ENCODE peak calls at places on chromosome X, in nine cellular contexts. N is skeletal muscle cell, J is fibroblast of mammary gland, V is GM23248, E is BJ, R is H7, K is pancreas, X is esophagus muscularis mucosa, C is right lobe of liver. O is an unnamed sample.
A peak's percentile ranks its signal among the peaks of the same experiment; 100 is the strongest.

GRCh38 chrX:21985332-21985777 is 44.8 kb downstream of the SMS start:
- DNase-seq in J (peak; percentile 85), V (peak; percentile 76), N (no peak), E (no peak), C (peak; percentile 48), X (no peak), R (peak; percentile 86), K (peak; percentile 80), O (peak; percentile 51)

GRCh38 chrX:104659037-104659744 is 93.2 kb downstream of the IL1RAPL2 start:
- DNase-seq in X (no peak), K (peak; percentile 37), N (no peak), C (peak; percentile 50), J (peak; percentile 10), E (no peak), R (no peak), V (no peak), O (no peak)

GRCh38 chrX:69093960-69094935 is 71.0 kb downstream of the PJA1 start:
- DNase-seq in E (no peak), V (peak; percentile 67), X (no peak), N (peak; percentile 43), C (peak; percentile 44), R (peak; percentile 81), J (peak; percentile 63), K (peak; percentile 45), O (no peak)

GRCh38 chrX:1466971-1467561 is 14.4 kb upstream of the ASMTL start:
- DNase-seq in K (no peak), J (no peak), E (no peak), N (no peak), C (peak; percentile 41), V (no peak), R (no peak), X (peak; percentile 86), O (no peak)

GRCh38 chrX:44451056-44451455 is 91.6 kb downstream of the FUNDC1 start:
- DNase-seq in X (no peak), V (no peak), R (no peak), E (no peak), J (no peak), C (no peak), N (no peak), K (no peak), O (no peak)

GRCh38 chrX:43882294-43882681 is at the start of gene MAOB:
- DNase-seq in K (peak; percentile 22), N (no peak), J (peak; percentile 2), X (no peak), R (peak; percentile 82), C (peak; percentile 80), E (no peak), V (peak; percentile 35), O (no peak)

GRCh38 chrX:68698955-68699354 is 51.5 kb downstream of the STARD8 start:
- DNase-seq in X (no peak), R (no peak), C (peak; percentile 88), V (no peak), J (no peak), K (peak; percentile 70), N (no peak), E (no peak), O (no peak)

GRCh38 chrX:153063315-153063714 is 7.0 kb downstream of the PNMA3 start:
- DNase-seq in C (no peak), R (peak; percentile 17), N (no peak), V (peak; percentile 40), K (no peak), X (no peak), E (no peak), J (peak; percentile 6), O (no peak)

GRCh38 chrX:123809854-123810375 is 49.9 kb upstream of the XIAP start:
- DNase-seq in V (no peak), N (no peak), C (no peak), K (no peak), R (no peak), J (no peak), X (no peak), E (no peak), O (no peak)

GRCh38 chrX:120749141-120749846 is 119.4 kb upstream of the C1GALT1C1 start:
- DNase-seq in J (no peak), E (peak; percentile 41), K (no peak), N (no peak), R (no peak), C (no peak), V (no peak), X (no peak), O (no peak)

GRCh38 chrX:44025611-44026010 is 52.4 kb upstream of the NDP start:
- DNase-seq in X (no peak), N (no peak), V (peak; percentile 75), J (peak; percentile 59), E (no peak), C (no peak), K (no peak), R (no peak), O (no peak)

GRCh38 chrX:140744085-140744484 is 34.5 kb downstream of the LINC00632 start:
- DNase-seq in V (no peak), R (no peak), E (no peak), J (no peak), C (no peak), N (no peak), K (no peak), X (no peak), O (no peak)

GRCh38 chrX:150897371-150898319 is 823 bp downstream of the CD99L2 start:
- DNase-seq in K (peak; percentile 15), C (peak; percentile 45), X (no peak), J (peak; percentile 27), E (no peak), V (peak; percentile 43), R (peak; percentile 71), N (no peak), O (no peak)

GRCh38 chrX:49282647-49283011 is 13.0 kb downstream of the PPP1R3F start:
- DNase-seq in K (no peak), E (no peak), V (peak; percentile 60), N (no peak), R (peak; percentile 48), C (no peak), J (peak; percentile 48), X (no peak), O (no peak)

GRCh38 chrX:49163555-49164419 is 1.2 kb downstream of the MAGIX start:
- DNase-seq in C (peak; percentile 90), N (no peak), E (peak; percentile 20), J (peak; percentile 76), V (peak; percentile 81), R (peak; percentile 92), K (peak; percentile 87), X (peak; percentile 95), O (no peak)

GRCh38 chrX:65750674-65751469 is 83.4 kb downstream of the MSN start:
- DNase-seq in X (no peak), E (no peak), J (no peak), N (no peak), C (no peak), R (no peak), V (no peak), K (no peak), O (no peak)
- H3K4me3 ChIP-seq in X (no peak overlapping the region), E (no peak overlapping the region), J (no peak overlapping the region), N (no peak overlapping the region), C (no peak overlapping the region), R (no peak overlapping the region), V (no peak overlapping the region), K (no peak overlapping the region), O (no peak overlapping the region)

DNA sequence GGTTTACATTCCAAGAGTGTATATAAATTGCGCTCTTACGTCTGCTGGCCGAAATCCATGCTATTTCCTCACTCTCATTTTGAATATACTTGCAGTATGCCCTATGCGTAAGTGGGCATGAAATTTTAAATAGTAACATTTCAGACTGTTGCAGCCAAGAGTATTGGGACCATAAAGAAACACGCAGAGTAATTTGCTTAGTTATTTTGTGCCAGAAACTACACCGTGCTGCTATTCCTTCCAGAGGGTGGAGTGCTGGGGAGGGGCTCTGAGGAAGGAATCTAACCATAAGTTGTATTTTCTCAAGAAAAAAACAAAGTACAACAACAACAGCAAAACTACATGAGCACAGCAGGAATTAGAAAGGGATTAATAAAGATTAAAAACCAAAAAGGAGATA is 479.9 kb downstream of the NLGN4X start:
- DNase-seq in J (no peak), E (no peak), X (no peak), V (no peak), R (no peak), K (no peak), C (no peak), N (no peak), O (no peak)
- H3K4me3 ChIP-seq in J (no peak overlapping the region), E (no peak overlapping the region), X (no peak overlapping the region), V (no peak overlapping the region), R (no peak overlapping the region), K (no peak overlapping the region), C (no peak overlapping the region), N (no peak overlapping the region), O (no peak overlapping the region)

DNA sequence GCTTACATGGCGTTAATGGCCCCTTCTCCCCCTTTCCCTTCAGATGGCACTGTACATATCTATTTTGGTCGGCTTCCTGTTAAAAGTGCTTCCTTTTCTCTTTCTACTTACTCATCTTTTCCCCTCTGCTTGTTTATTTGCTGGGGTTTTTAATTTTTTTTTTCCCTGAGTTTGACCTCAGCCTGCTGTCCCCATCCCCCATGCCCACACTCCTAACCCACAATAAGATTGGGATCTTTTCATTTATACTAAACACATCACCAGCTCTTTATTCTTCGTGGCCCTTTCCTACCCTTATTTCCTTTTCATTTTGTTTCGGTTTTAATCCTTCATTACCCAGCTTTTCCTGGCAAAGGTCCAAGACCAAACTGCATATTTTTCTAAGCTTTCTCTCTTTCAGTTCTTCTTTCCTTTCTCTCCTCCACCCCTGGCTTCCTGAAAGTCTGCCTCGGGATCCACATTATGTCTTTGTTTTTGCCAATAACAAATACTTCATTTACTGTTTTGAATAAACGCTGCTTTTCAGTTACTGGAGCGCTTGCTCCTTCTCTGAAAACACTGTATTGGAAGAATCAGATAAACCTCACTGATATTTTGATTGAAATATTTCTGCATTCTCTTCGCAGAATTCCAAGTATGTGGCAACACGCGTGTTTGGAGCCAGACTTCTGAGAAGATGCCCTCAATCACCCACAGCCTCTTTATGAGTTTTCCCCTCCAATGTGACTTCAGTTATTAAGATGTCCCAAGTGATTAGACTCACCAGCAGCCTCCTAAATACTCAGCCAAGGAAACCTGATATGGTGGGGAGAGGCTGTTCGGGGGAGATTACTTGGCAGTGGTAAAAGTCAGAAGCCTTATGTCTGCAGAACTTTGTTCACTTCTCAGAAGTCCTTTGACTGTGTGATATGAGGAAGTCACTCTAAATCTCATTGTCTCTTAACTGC is 151.8 kb upstream of the USP9X start:
- DNase-seq in C (no peak), E (peak; percentile 39), N (peak; percentile 72), R (peak; percentile 25), X (no peak), V (peak; percentile 61), J (peak; percentile 72), K (no peak), O (no peak)
- H3K4me3 ChIP-seq in C (peak overlapping the region; percentile 12), E (peak overlapping the region; percentile 27), N (peak overlapping the region; percentile 27), R (no peak overlapping the region), X (peak overlapping the region; percentile 22), V (peak overlapping the region; percentile 69), J (peak overlapping the region; percentile 13), K (no peak overlapping the region), O (peak overlapping the region; percentile 31)

DNA sequence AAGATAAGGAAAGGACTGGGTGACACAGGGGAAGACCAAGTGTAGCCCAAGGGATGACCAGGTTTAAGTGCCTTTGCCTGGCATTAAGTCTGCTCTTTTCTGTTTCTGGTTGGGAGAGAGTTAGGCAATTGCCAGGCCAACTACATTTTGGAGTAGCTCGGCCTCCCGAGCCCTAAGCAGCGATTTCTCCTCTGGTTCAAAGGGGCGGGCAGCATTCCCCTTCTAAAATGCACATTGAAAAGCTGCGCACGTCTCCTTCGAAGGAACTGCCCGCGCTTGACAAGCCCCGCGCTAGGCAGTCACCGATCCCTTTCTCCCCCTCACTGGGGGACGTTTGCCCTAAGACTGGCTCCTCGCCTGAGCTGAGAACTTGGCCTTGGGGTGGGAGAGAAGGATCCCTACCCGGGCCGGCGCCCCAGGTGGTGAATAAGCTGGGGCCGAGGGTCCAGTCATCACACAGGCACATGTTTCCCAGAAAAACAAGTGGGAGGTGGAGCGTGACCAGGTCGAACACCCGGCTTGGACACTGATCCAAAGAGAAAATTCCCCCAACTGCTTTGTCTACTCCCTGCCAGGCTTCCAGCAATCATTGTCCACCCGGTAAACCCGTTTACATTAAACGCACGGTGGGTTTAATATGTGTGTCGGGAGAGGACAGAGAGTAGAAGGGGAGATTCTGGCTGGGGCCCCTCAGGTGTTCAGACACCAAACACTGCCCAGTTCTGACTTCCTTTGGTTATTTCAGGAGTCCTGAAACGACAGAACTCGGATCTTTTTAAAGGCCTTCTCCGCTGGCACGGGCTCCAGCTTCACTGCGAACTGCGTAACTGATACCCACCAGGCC is 4.0 kb downstream of the ARX start:
- DNase-seq in V (no peak), K (no peak), J (no peak), X (no peak), R (peak; percentile 66), N (no peak), C (no peak), E (no peak), O (no peak)
- H3K4me3 ChIP-seq in V (no peak overlapping the region), K (no peak overlapping the region), J (no peak overlapping the region), X (no peak overlapping the region), R (no peak overlapping the region), N (no peak overlapping the region), C (no peak overlapping the region), E (no peak overlapping the region), O (no peak overlapping the region)

O was measured in AG04450.